ENCODE peak calls at places on chromosome 19, in four cellular contexts. One of them, this sample, is unnamed.

GRCh38 chr19:30359936-30360335 is 12.2 kb upstream of the ZNF536 start:
- DNase-seq in NCI-H1048: no peak
- DNase-seq in progenitor cell of endocrine pancreas: no peak
- DNase-seq in upper lobe of right lung: no peak
- DNase-seq in this sample: no peak

GRCh38 chr19:2523630-2524311 is 47.8 kb downstream of the GADD45B start:
- DNase-seq in NCI-H1048: no peak
- DNase-seq in upper lobe of right lung: no peak
- DNase-seq in progenitor cell of endocrine pancreas: no peak
- DNase-seq in this sample: no peak

GRCh38 chr19:13070425-13071140 is 32.1 kb downstream of the LYL1 start:
- DNase-seq in NCI-H1048: no peak
- DNase-seq in upper lobe of right lung: no peak
- DNase-seq in progenitor cell of endocrine pancreas: no peak
- DNase-seq in this sample: no peak

GRCh38 chr19:51712461-51713081 is 11.2 kb downstream of the HAS1 start:
- DNase-seq in upper lobe of right lung: no peak
- DNase-seq in progenitor cell of endocrine pancreas: no peak
- DNase-seq in NCI-H1048: no peak
- DNase-seq in this sample: peak; percentile 22

GRCh38 chr19:44401787-44402115 is 343 bp upstream of the ZNF285 start:
- DNase-seq in NCI-H1048: no peak
- DNase-seq in upper lobe of right lung: no peak
- DNase-seq in progenitor cell of endocrine pancreas: no peak
- DNase-seq in this sample: no peak

GRCh38 chr19:6802336-6803035 is 30.0 kb downstream of the VAV1 start:
- DNase-seq in progenitor cell of endocrine pancreas: no peak
- DNase-seq in upper lobe of right lung: peak; percentile 74
- DNase-seq in NCI-H1048: no peak
- DNase-seq in this sample: no peak

GRCh38 chr19:7927605-7928333 is 1.8 kb upstream of the CTXN1 start:
- DNase-seq in progenitor cell of endocrine pancreas: no peak
- DNase-seq in NCI-H1048: no peak
- DNase-seq in upper lobe of right lung: no peak
- DNase-seq in this sample: no peak

GRCh38 chr19:840519-841206 is at the start of gene PRTN3:
- DNase-seq in NCI-H1048: no peak
- DNase-seq in upper lobe of right lung: no peak
- DNase-seq in progenitor cell of endocrine pancreas: no peak
- DNase-seq in this sample: no peak

GRCh38 chr19:12065100-12065538 is 588 bp downstream of the ZNF844 start:
- DNase-seq in progenitor cell of endocrine pancreas: no peak
- DNase-seq in NCI-H1048: no peak
- DNase-seq in upper lobe of right lung: no peak
- DNase-seq in this sample: no peak

GRCh38 chr19:49809155-49809986 is 3.7 kb downstream of the FUZ start:
- DNase-seq in NCI-H1048: no peak
- DNase-seq in upper lobe of right lung: peak; percentile 85
- DNase-seq in progenitor cell of endocrine pancreas: peak; percentile 30
- DNase-seq in this sample: peak; percentile 70

GRCh38 chr19:30791116-30791515 is 418.9 kb downstream of the ZNF536 start:
- DNase-seq in progenitor cell of endocrine pancreas: no peak
- DNase-seq in upper lobe of right lung: no peak
- DNase-seq in NCI-H1048: no peak
- DNase-seq in this sample: no peak

GRCh38 chr19:55410168-55410567 is 2.6 kb upstream of the UBE2S start:
- DNase-seq in upper lobe of right lung: no peak
- DNase-seq in progenitor cell of endocrine pancreas: no peak
- DNase-seq in NCI-H1048: no peak
- DNase-seq in this sample: no peak

GRCh38 chr19:917323-918151 is at the start of gene KISS1R:
- DNase-seq in upper lobe of right lung: peak; percentile 77
- DNase-seq in NCI-H1048: no peak
- DNase-seq in progenitor cell of endocrine pancreas: peak; percentile 73
- DNase-seq in this sample: peak; percentile 24

GRCh38 chr19:5738423-5738822 is 18.0 kb downstream of the CATSPERD start:
- DNase-seq in progenitor cell of endocrine pancreas: no peak
- DNase-seq in upper lobe of right lung: no peak
- DNase-seq in NCI-H1048: no peak
- DNase-seq in this sample: no peak

GRCh38 chr19:43457809-43458208 is 7.6 kb downstream of the LYPD3 start:
- DNase-seq in upper lobe of right lung: no peak
- DNase-seq in progenitor cell of endocrine pancreas: no peak
- DNase-seq in NCI-H1048: no peak
- DNase-seq in this sample: no peak

GRCh38 chr19:35042056-35042730 is 672 bp downstream of the HPN start:
- DNase-seq in NCI-H1048: no peak
- DNase-seq in progenitor cell of endocrine pancreas: no peak
- DNase-seq in upper lobe of right lung: no peak
- DNase-seq in this sample: no peak

GRCh38 chr19:5951338-5951861 is 26.5 kb downstream of the RANBP3 start:
- DNase-seq in upper lobe of right lung: peak; percentile 75
- DNase-seq in NCI-H1048: no peak
- DNase-seq in progenitor cell of endocrine pancreas: no peak
- DNase-seq in this sample: no peak

This sample was measured in NCI-H1105 treated with DMSO at 0.1 percent for 48 hours.